ENCODE peak calls at places on chromosomes 2 and 18, in four cellular contexts. S, C, R and L are unnamed samples.

GRCh38 chr2:187461294-187462261 is 13.5 kb upstream of the CALCRL start:
- DNase-seq in S (peak; percentile 29), C (no peak), R (no peak), L (no peak)

GRCh38 chr18:27860701-27861107 is 316.2 kb downstream of the CDH2 start:
- DNase-seq in S (peak; percentile 61), C (no peak), R (no peak), L (no peak)

GRCh38 chr2:31704561-31705212 is 123.9 kb upstream of the SRD5A2 start:
- DNase-seq in S (no peak), C (no peak), R (no peak), L (no peak)

GRCh38 chr18:58051765-58052460 is 7.9 kb downstream of the NEDD4L start:
- DNase-seq in S (no peak), C (no peak), R (no peak), L (no peak)

GRCh38 chr2:240140920-240141319 is 462 bp upstream of the OTOS start:
- DNase-seq in S (no peak), C (no peak), R (no peak), L (no peak)

GRCh38 chr2:215885621-215886020 is 127.7 kb downstream of the MREG start:
- DNase-seq in S (no peak), C (no peak), R (no peak), L (no peak)

GRCh38 chr2:108267117-108267516 is 21.6 kb upstream of the SULT1C2 start:
- DNase-seq in S (no peak), C (no peak), R (no peak), L (no peak)

GRCh38 chr2:63665806-63666205 is 77.0 kb downstream of the MDH1 start:
- DNase-seq in S (no peak), C (no peak), R (no peak), L (no peak)

GRCh38 chr18:3885209-3885792 is 435.3 kb downstream of the TGIF1 start:
- DNase-seq in S (no peak), C (no peak), R (no peak), L (no peak)

GRCh38 chr2:235839226-235839625 is 329.0 kb downstream of the GBX2 start:
- DNase-seq in S (no peak), C (no peak), R (no peak), L (no peak)

GRCh38 chr2:63590621-63591408 is 2.1 kb downstream of the MDH1 start:
- DNase-seq in S (peak; percentile 91), C (no peak), R (no peak), L (no peak)

GRCh38 chr18:49520661-49521145 is 33.7 kb upstream of the C18orf32 start:
- DNase-seq in S (no peak), C (peak; percentile 76), R (no peak), L (no peak)

GRCh38 chr2:229725716-229726346 is 11.5 kb upstream of the DNER start:
- DNase-seq in S (no peak), C (no peak), R (no peak), L (no peak)

GRCh38 chr2:8595821-8596600 is 85.8 kb upstream of the ID2 start:
- DNase-seq in S (no peak), C (no peak), R (peak; percentile 41), L (no peak)

GRCh38 chr2:134783912-134784311 is 54.5 kb upstream of the ACMSD start:
- DNase-seq in S (no peak), C (no peak), R (no peak), L (no peak)

GRCh38 chr2:108916397-108917077 is 72.5 kb downstream of the EDAR start:
- DNase-seq in S (no peak), C (no peak), R (no peak), L (no peak)

GRCh38 chr2:26274058-26274613 is 29.4 kb downstream of the HADHB start:
- DNase-seq in S (no peak), C (no peak), R (no peak), L (no peak)

GRCh38 chr18:12460874-12461273 is 53.1 kb downstream of the PRELID3A start:
- DNase-seq in S (peak; percentile 83), C (no peak), R (no peak), L (no peak)

GRCh38 chr2:46528880-46529279 is 49.5 kb downstream of the TMEM247 start:
- DNase-seq in S (no peak), C (no peak), R (no peak), L (no peak)

GRCh38 chr2:47002480-47003381 is 87.1 kb upstream of the MCFD2 start:
- DNase-seq in S (peak; percentile 55), C (peak; percentile 67), R (no peak), L (peak; percentile 70)

GRCh38 chr2:21326152-21326551 is 202.4 kb downstream of the TDRD15 start:
- DNase-seq in S (no peak), C (no peak), R (no peak), L (no peak)

GRCh38 chr2:41498791-41499190 is 549.0 kb upstream of the PKDCC start:
- DNase-seq in S (no peak), C (no peak), R (no peak), L (no peak)

GRCh38 chr2:182649316-182649715 is 66.7 kb upstream of the DNAJC10 start:
- DNase-seq in S (peak; percentile 62), C (peak; percentile 52), R (no peak), L (peak; percentile 12)

GRCh38 chr2:234472155-234472554 is 24.7 kb downstream of the ARL4C start:
- DNase-seq in S (no peak), C (no peak), R (no peak), L (no peak)

GRCh38 chr18:73664896-73665295 is 482.7 kb downstream of the FBXO15 start:
- DNase-seq in S (no peak), C (no peak), R (no peak), L (no peak)

GRCh38 chr2:182020319-182021055 is 34.8 kb downstream of the PPP1R1C start:
- DNase-seq in S (no peak), C (no peak), R (no peak), L (no peak)

GRCh38 chr18:59372975-59373374 is 13.9 kb upstream of the LMAN1 start:
- DNase-seq in S (no peak), C (no peak), R (no peak), L (no peak)

GRCh38 chr2:145652051-145652450 is 1132.1 kb upstream of the ZEB2 start:
- DNase-seq in S (no peak), C (no peak), R (no peak), L (no peak)

GRCh38 chr2:240358080-240358479 is 77.4 kb upstream of the GPC1 start:
- DNase-seq in S (no peak), C (no peak), R (no peak), L (no peak)